ENCODE peak calls at places on chromosomes 5 and 9, in ten cellular contexts. B is HFF-Myc; T is NT2/D1; D is activated naive CD4-positive, alpha-beta T cell; C is ACHN; P is adrenal gland; E is cardiac muscle cell; W is ELF-1; R is stimulated activated CD8-positive, alpha-beta memory T cell treated with anti-CD3 and anti-CD28 coated beads, Interleukin-15, amount 100 ng/mL, for 4 hours; Q is stimulated activated CD4-positive, alpha-beta T cell treated with anti-CD3 and anti-CD28 coated beads, Interleukin-1b, Interleukin-23, amount 100 ng/mL, for 4 hours. H is an unnamed sample.

GRCh38 chr5:43973318-43973717 is 370.3 kb downstream of the NNT start:
- DNase-seq in B (no peak), T (no peak), D (no peak), C (no peak), P (no peak), E (no peak), W (no peak), R (no peak), Q (no peak), H (no peak)

GRCh38 chr9:89502038-89502601 is 4.2 kb upstream of the SEMA4D start:
- DNase-seq in B (no peak), T (no peak), D (no peak), C (no peak), P (no peak), E (no peak), W (no peak), R (no peak), Q (no peak), H (no peak)

GRCh38 chr9:125997510-125997823 is 250.3 kb downstream of the PBX3 start:
- DNase-seq in B (no peak), T (no peak), D (no peak), C (no peak), P (no peak), E (no peak), W (no peak), R (no peak), Q (no peak), H (no peak)

GRCh38 chr9:121830441-121831140 is 179.2 kb downstream of the DAB2IP start:
- DNase-seq in B (no peak), T (no peak), D (no peak), C (no peak), P (no peak), E (no peak), W (no peak), R (no peak), Q (no peak), H (no peak)

GRCh38 chr9:128919409-128919808 is 1.4 kb upstream of the PHYHD1 start:
- DNase-seq in B (no peak), T (no peak), D (no peak), C (no peak), P (no peak), E (no peak), W (no peak), R (no peak), Q (no peak), H (no peak)

GRCh38 chr5:147661576-147661975 is 121.0 kb downstream of the JAKMIP2 start:
- DNase-seq in B (no peak), T (no peak), D (no peak), C (no peak), P (no peak), E (peak), W (no peak), R (no peak), Q (no peak), H (peak)

GRCh38 chr5:52987711-52988329 is 1.3 kb upstream of the ITGA2 start:
- DNase-seq in B (no peak), T (no peak), D (no peak), C (peak), P (no peak), E (no peak), W (peak), R (no peak), Q (no peak), H (peak)

GRCh38 chr9:127825319-127826051 is 22.8 kb downstream of the FPGS start:
- DNase-seq in B (no peak), T (peak), D (no peak), C (peak), P (peak), E (no peak), W (peak), R (no peak), Q (no peak), H (no peak)

GRCh38 chr5:68074048-68074632 is 141.4 kb upstream of the PIK3R1 start:
- DNase-seq in B (no peak), T (no peak), D (no peak), C (no peak), P (peak), E (peak), W (no peak), R (no peak), Q (no peak), H (no peak)

GRCh38 chr9:16328349-16328748 is 542.1 kb downstream of the BNC2 start:
- DNase-seq in B (no peak), T (no peak), D (no peak), C (no peak), P (no peak), E (no peak), W (no peak), R (no peak), Q (no peak), H (no peak)

GRCh38 chr5:9320652-9321051 is 225.2 kb downstream of the SEMA5A start:
- DNase-seq in B (no peak), T (no peak), D (no peak), C (no peak), P (no peak), E (no peak), W (no peak), R (no peak), Q (no peak), H (no peak)

GRCh38 chr5:35122819-35123218 is 75.1 kb upstream of the AGXT2 start:
- DNase-seq in B (no peak), T (no peak), D (no peak), C (no peak), P (no peak), E (no peak), W (no peak), R (no peak), Q (no peak), H (no peak)